ENCODE peak calls at places on chromosomes 7 and 10, in four cellular contexts. J, R, H and X are unnamed samples.

GRCh38 chr10:43774234-43774769 is 125.6 kb upstream of the ZNF32 start:
- DNase-seq in R (no peak), J (no peak), H (no peak), X (no peak)

GRCh38 chr7:128406986-128407589 is 2.7 kb downstream of the IMPDH1 start:
- DNase-seq in R (no peak), J (no peak), H (no peak), X (no peak)

GRCh38 chr7:81624021-81624630 is 145.7 kb downstream of the HGF start:
- DNase-seq in R (no peak), J (no peak), H (no peak), X (no peak)

GRCh38 chr10:124727389-124727960 is 16.7 kb downstream of the FAM53B start:
- DNase-seq in R (no peak), J (no peak), H (no peak), X (no peak)

GRCh38 chr10:126568809-126569208 is 101.7 kb downstream of the C10orf90 start:
- DNase-seq in R (no peak), J (no peak), H (no peak), X (no peak)

GRCh38 chr7:17580141-17580540 is 281.7 kb downstream of the AHR start:
- DNase-seq in J (no peak), H (no peak), R (no peak), X (no peak)

GRCh38 chr7:93948106-93948505 is 26.6 kb downstream of the GNG11 start:
- DNase-seq in R (no peak), J (no peak), H (no peak), X (no peak)

GRCh38 chr10:76309744-76310441 is 878.5 kb downstream of the LRMDA start:
- DNase-seq in R (no peak), J (no peak), H (no peak), X (no peak)

GRCh38 chr10:29081971-29082699 is 206.7 kb upstream of the LYZL1 start:
- DNase-seq in R (no peak), H (peak; percentile 33), J (no peak), X (no peak)

GRCh38 chr10:75718996-75719395 is 287.6 kb downstream of the LRMDA start:
- DNase-seq in H (no peak), R (no peak), J (no peak), X (no peak)

GRCh38 chr7:19920200-19920599 is 146.8 kb upstream of the TMEM196 start:
- DNase-seq in H (no peak), J (no peak), R (no peak), X (no peak)

GRCh38 chr7:24857623-24858022 is 100.4 kb upstream of the GSDME start:
- DNase-seq in R (no peak), H (no peak), J (no peak), X (no peak)

GRCh38 chr10:100996678-100997363 is 2.8 kb upstream of the LZTS2 start:
- DNase-seq in R (no peak), H (no peak), J (peak; percentile 74), X (peak; percentile 66)

GRCh38 chr7:48938539-48938938 is 14.2 kb downstream of the CDC14C start:
- DNase-seq in J (no peak), H (no peak), R (no peak), X (peak; percentile 17)

GRCh38 chr7:39951156-39951942 is 1.3 kb downstream of the CDK13 start:
- DNase-seq in J (peak; percentile 86), H (peak; percentile 52), R (peak; percentile 66), X (peak; percentile 80)

GRCh38 chr7:87600130-87601124 is at the start of gene ABCB1:
- DNase-seq in H (peak; percentile 33), R (peak; percentile 58), J (peak; percentile 59), X (peak; percentile 48)

GRCh38 chr10:100153239-100153840 is 32.5 kb downstream of the ERLIN1 start:
- DNase-seq in J (no peak), R (no peak), H (no peak), X (no peak)

GRCh38 chr10:113104071-113104470 is 154.0 kb downstream of the TCF7L2 start:
- DNase-seq in H (no peak), R (no peak), J (no peak), X (no peak)

DNA sequence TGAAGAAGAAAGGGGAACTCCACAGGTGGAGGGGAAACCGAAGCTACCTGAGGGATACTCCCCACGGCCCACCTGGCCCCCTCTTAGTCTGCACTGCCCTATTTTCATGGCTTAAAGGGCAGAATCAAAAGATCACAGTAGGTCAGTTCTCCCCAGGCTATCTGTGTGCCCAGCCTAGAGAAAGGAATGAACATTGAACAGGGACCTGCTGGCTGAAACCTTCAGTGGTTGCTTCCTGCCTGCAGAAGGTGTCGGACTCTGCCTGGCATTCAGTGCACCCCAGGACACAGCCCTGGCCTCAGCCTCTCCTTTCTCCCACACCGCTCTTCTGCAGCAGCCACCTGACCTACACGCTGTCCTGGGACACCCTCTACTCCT is 74.5 kb downstream of the PRKAG2 start:
- DNase-seq in R (no peak), J (no peak), H (no peak), X (no peak)
- H3K27ac ChIP-seq in R (no peak overlapping the region), J (no peak overlapping the region), H (no peak overlapping the region), X (peak overlapping the region; percentile 50)

GRCh38 chr10:14160299-14160698 is 170.4 kb downstream of the FRMD4A start:
- DNase-seq in H (no peak), R (no peak), J (no peak), X (no peak)

GRCh38 chr10:14158575-14158974 is 172.1 kb downstream of the FRMD4A start:
- DNase-seq in R (no peak), J (no peak), H (no peak), X (no peak)

GRCh38 chr10:14153570-14154055 is 177.1 kb downstream of the FRMD4A start:
- DNase-seq in R (no peak), H (peak; percentile 22), J (no peak), X (no peak)

GRCh38 chr10:14156101-14156500 is 174.6 kb downstream of the FRMD4A start:
- DNase-seq in H (no peak), J (no peak), R (no peak), X (no peak)
- H3K4me1 ChIP-seq in H (peaks cover 5% of the 10 kb centered on the region), J (no peaks in the 10 kb centered on the region), R (no peaks in the 10 kb centered on the region), X (no peaks in the 10 kb centered on the region)

GRCh38 chr7:90597527-90597871 is 1.4 kb downstream of the CDK14 start:
- DNase-seq in R (no peak), H (no peak), J (no peak), X (no peak)
- H3K4me3 ChIP-seq in R (peak overlapping the region; percentile 78), H (peak overlapping the region; percentile 86), J (peak overlapping the region; percentile 90), X (no peak overlapping the region)

DNA sequence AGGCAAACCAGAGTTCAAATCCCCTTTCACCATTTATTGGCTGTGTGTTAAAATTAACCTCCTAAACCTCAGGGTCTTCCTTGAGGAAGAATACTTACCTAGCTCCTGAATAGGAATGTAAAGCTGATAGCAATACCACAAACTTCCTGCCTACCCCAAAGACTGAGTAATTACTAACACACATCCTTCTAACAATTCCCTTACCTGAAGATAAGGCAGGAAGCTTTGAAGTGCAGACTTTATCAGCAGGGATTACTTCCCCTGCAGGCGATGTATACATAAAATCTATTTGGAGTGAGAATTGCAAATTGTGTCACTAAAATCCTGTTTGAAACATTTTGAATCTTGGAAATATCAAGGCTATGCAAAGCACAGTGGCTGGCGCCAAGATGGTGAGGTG is 21.2 kb downstream of the EVX1 start:
- DNase-seq in H (no peak), R (no peak), J (no peak), X (no peak)
- H3K27ac ChIP-seq in H (no peak overlapping the region), R (no peak overlapping the region), J (no peak overlapping the region), X (no peak overlapping the region)

GRCh38 chr7:37206192-37206591 is 242.5 kb downstream of the ELMO1 start:
- DNase-seq in J (no peak), R (no peak), H (no peak), X (no peak)

GRCh38 chr7:37212051-37212450 is 236.6 kb downstream of the ELMO1 start:
- DNase-seq in H (no peak), J (no peak), R (no peak), X (no peak)

GRCh38 chr7:37211097-37211496 is 237.6 kb downstream of the ELMO1 start:
- DNase-seq in H (peak; percentile 46), J (no peak), R (peak; percentile 56), X (no peak)

GRCh38 chr7:37205451-37205850 is 243.2 kb downstream of the ELMO1 start:
- DNase-seq in R (no peak), J (no peak), H (no peak), X (no peak)

GRCh38 chr7:37208528-37208927 is 240.1 kb downstream of the ELMO1 start:
- DNase-seq in J (peak; percentile 71), H (peak; percentile 44), R (peak; percentile 60), X (peak; percentile 81)
- H3K4me1 ChIP-seq in J (peaks cover 9% of the 10 kb centered on the region), H (peaks cover 41% of the 10 kb centered on the region), R (peaks cover 5% of the 10 kb centered on the region), X (peaks cover 13% of the 10 kb centered on the region)